ENCODE peak calls at places on chromosomes 16 and 17, in six cellular contexts. L is GM12891, V is GM12878, B is K562, S is HepG2, U is H1. M is an unnamed sample.

GRCh38 chr17:49494937-49495841 is at the start of gene NGFR:
- DNase-seq in L (peak; percentile 85), V (no peak), B (peak; percentile 96), S (no peak), U (peak; percentile 79), M (peak; percentile 83)

GRCh38 chr16:29765167-29766032 is 12.7 kb upstream of the ZG16 start:
- DNase-seq in L (no peak), V (no peak), B (no peak), S (peak; percentile 92), U (no peak), M (no peak)

GRCh38 chr16:17162560-17162959 is 308.2 kb downstream of the XYLT1 start:
- DNase-seq in L (no peak), V (no peak), B (no peak), S (no peak), U (no peak), M (no peak)

GRCh38 chr16:21590791-21591190 is 8.6 kb upstream of the METTL9 start:
- DNase-seq in L (no peak), V (no peak), B (no peak), S (no peak), U (no peak), M (no peak)

GRCh38 chr17:46117850-46118696 is 75.2 kb downstream of the KANSL1 start:
- DNase-seq in L (no peak), V (no peak), B (peak; percentile 68), S (no peak), U (no peak), M (no peak)

GRCh38 chr17:39701784-39702422 is 2.0 kb downstream of the ERBB2 start:
- DNase-seq in L (no peak), V (no peak), B (no peak), S (no peak), U (no peak), M (no peak)

GRCh38 chr17:8126306-8127066 is 2.6 kb upstream of the HES7 start:
- DNase-seq in L (no peak), V (no peak), B (peak; percentile 71), S (no peak), U (peak; percentile 78), M (no peak)

GRCh38 chr17:17058304-17058703 is 16.0 kb downstream of the MPRIP start:
- DNase-seq in L (no peak), V (no peak), B (no peak), S (no peak), U (no peak), M (no peak)

GRCh38 chr17:31888124-31888523 is 13.4 kb downstream of the UTP6 start:
- DNase-seq in L (no peak), V (no peak), B (no peak), S (no peak), U (no peak), M (no peak)

GRCh38 chr17:75267403-75268232 is 3.4 kb downstream of the MIF4GD start:
- DNase-seq in L (no peak), V (no peak), B (peak; percentile 58), S (peak; percentile 86), U (peak; percentile 76), M (no peak)

GRCh38 chr17:73595068-73595865 is 49.0 kb downstream of the SDK2 start:
- DNase-seq in L (peak; percentile 56), V (no peak), B (peak; percentile 24), S (no peak), U (peak; percentile 85), M (no peak)

GRCh38 chr17:78396436-78397335 is 18.2 kb downstream of the PGS1 start:
- DNase-seq in L (no peak), V (no peak), B (no peak), S (peak; percentile 57), U (no peak), M (no peak)

GRCh38 chr16:30927789-30928378 is 4.5 kb downstream of the FBXL19 start:
- DNase-seq in L (peak; percentile 67), V (peak; percentile 35), B (peak; percentile 59), S (peak; percentile 61), U (peak; percentile 76), M (peak; percentile 54)

GRCh38 chr17:19418312-19418992 is 7.4 kb downstream of the RNF112 start:
- DNase-seq in L (no peak), V (no peak), B (no peak), S (no peak), U (no peak), M (no peak)

GRCh38 chr17:82244413-82245140 is 15.7 kb downstream of the SLC16A3 start:
- DNase-seq in L (no peak), V (no peak), B (peak; percentile 48), S (no peak), U (no peak), M (no peak)

GRCh38 chr16:87461466-87461975 is 31.3 kb downstream of the ZCCHC14 start:
- DNase-seq in L (no peak), V (no peak), B (peak; percentile 96), S (peak; percentile 97), U (peak; percentile 87), M (peak; percentile 54)

GRCh38 chr17:75191584-75191983 is 8.8 kb upstream of the SUMO2 start:
- DNase-seq in L (no peak), V (no peak), B (no peak), S (no peak), U (no peak), M (no peak)

GRCh38 chr17:4566785-4567184 is 6.4 kb upstream of the GGT6 start:
- DNase-seq in L (no peak), V (no peak), B (peak; percentile 52), S (peak; percentile 69), U (peak; percentile 85), M (peak; percentile 54)

GRCh38 chr16:78504391-78504945 is 405.0 kb downstream of the WWOX start:
- DNase-seq in L (no peak), V (no peak), B (no peak), S (no peak), U (no peak), M (no peak)

GRCh38 chr16:78506372-78507193 is 407.1 kb downstream of the WWOX start:
- DNase-seq in L (no peak), V (no peak), B (no peak), S (peak; percentile 63), U (no peak), M (no peak)

GRCh38 chr16:78509965-78510364 is 410.5 kb downstream of the WWOX start:
- DNase-seq in L (no peak), V (no peak), B (no peak), S (no peak), U (no peak), M (no peak)

GRCh38 chr16:78505544-78506371 is 406.3 kb downstream of the WWOX start:
- DNase-seq in L (no peak), V (no peak), B (no peak), S (peak; percentile 80), U (peak; percentile 49), M (no peak)

DNA sequence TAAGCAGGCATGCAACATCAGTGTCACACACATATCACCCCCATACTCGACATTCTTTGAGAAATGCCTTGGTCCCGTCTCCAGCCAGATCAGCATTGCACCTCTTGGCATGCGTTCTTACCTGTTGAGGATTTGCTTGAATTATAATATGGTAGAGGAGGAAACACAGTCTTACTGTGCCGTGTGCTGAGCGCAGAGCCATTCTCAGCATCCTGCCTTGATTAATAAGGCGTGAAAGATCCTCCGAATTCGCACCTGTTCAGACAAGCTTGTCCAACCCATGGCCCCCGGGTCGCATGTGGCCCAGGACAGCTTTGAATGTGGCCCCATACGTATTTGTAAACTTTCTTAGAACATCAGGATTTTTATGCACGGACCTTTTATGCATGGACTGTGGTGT is 408.1 kb downstream of the WWOX start:
- DNase-seq in L (no peak), V (no peak), B (no peak), S (no peak), U (no peak), M (no peak)
- TF ChIP-seq TAF1 in L (no peak), V (no peak), B (no peak), S (no peak), U (no peak), M (no peak)

DNA sequence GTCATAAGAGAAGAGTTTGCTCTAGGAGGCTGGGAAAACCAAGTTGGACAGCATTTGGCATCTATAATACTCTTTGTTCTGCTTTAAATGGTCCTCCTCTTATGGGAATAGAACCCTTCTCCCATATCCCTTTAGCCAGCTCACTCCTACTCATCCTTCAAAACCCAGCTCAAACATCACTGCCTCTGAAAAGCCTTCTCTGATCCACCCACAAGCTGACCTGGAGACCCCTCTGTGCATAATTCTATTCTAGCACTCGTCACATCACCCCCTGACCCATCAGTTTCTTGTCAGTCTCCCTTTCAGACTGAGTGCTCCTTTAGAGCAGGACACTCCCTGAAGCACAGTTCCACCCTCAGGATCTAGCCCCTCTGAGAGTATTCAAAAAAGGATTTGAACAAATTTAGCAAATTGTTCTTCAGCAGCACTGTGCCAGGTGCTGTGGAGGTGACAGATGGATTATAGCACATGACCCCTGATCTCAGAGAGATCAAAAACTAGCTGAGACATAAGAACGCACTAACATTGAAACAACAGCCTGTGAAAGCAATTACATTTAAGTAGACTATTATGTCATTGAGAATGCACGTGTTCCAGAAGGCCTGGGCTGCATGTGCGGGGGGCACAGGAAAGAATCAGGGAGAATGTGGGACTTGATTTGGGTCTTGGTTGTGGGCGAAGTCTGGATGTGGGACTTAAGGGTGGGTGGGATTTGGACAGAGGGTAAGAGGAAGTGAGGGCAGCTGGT is 43.6 kb downstream of the MRPS23 start:
- DNase-seq in L (no peak), V (no peak), B (no peak), S (no peak), U (no peak), M (no peak)
- TF ChIP-seq POLR2A in L (no peak), V (no peak), B (no peak), S (no peak), U (no peak), M (no peak)

GRCh38 chr17:14856156-14856555 is 409.0 kb downstream of the PMP22 start:
- DNase-seq in L (no peak), V (no peak), B (no peak), S (no peak), U (no peak), M (no peak)

GRCh38 chr17:14864127-14864526 is 401.0 kb downstream of the PMP22 start:
- DNase-seq in L (no peak), V (no peak), B (no peak), S (no peak), U (no peak), M (no peak)

GRCh38 chr17:14854691-14855090 is 410.4 kb downstream of the PMP22 start:
- DNase-seq in L (no peak), V (no peak), B (no peak), S (no peak), U (no peak), M (no peak)

GRCh38 chr17:14859521-14859920 is 405.6 kb downstream of the PMP22 start:
- DNase-seq in L (no peak), V (no peak), B (no peak), S (no peak), U (no peak), M (no peak)
- TF ChIP-seq TAF1 in L (no peak), V (no peak), B (no peak), S (no peak), U (no peak), M (no peak)

DNA sequence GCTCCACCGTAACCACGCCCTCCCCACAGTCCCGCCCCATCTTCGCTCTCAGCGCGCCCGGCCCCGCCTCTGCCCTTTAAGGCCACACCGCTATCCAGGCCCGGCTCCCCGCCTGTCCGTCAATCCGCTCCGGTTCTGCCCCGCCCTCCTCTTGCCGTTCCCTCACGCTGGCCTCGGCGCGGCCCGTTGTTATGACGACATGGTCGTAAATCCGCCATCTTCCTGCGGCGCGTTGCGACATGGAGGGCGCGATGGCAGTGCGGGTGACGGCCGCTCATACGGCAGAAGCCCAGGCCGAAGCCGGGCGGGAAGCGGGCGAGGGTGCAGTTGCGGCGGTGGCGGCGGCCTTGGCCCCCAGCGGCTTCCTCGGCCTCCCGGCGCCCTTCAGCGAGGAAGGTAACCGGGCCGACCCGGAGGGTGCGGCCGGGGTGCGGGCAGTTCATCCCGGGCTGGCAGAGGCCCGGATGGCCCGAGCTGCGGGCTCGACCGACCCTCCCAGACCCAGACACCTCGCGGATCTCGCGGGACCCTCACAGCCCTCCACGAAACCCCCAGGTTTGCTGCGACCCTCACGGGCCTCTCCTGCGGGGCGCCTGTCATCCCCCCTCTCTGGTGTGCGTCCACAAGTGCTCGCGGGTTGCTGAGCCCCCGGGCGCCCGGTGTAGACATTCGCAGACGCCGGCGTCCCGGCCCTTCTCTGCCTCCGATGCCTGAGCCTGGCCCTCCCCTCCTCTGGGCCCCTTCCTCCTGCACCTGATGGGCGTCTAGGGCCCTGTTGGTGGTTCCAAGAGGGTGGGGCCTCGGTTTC is at the start of gene E4F1:
- DNase-seq in L (peak; percentile 100), V (peak; percentile 97), B (peak; percentile 94), S (peak; percentile 97), U (peak; percentile 99), M (peak; percentile 100)
- TF ChIP-seq POLR2A in L (peak; percentile 96), V (peak; percentile 99), B (peak; percentile 92), S (peak; percentile 88), U (no peak), M (peak; percentile 98)

M was measured in GM12892.